ENCODE peak calls at places on chromosomes 13 and 19, in seven cellular contexts. H is AG04450; T is kidney tubule cell; V is renal cortical epithelial cell; W is heart right ventricle; X is CD4-positive, alpha-beta T cell; P is activated naive CD4-positive, alpha-beta T cell treated with anti-CD3 and anti-CD28 coated beads for 36 hours. F is an unnamed sample.

GRCh38 chr19:46515879-46516350 is 20.2 kb upstream of the PNMA8B start:
- DNase-seq in W (no peak), T (peak), H (no peak), V (peak), X (peak), P (peak), F (no peak)

GRCh38 chr13:112905990-112906641 is 62.9 kb upstream of the MCF2L start:
- DNase-seq in P (no peak), W (no peak), X (no peak), H (no peak), V (peak), T (peak), F (no peak)

GRCh38 chr13:52846567-52847321 is 1.7 kb downstream of the PCDH8 start:
- DNase-seq in P (peak), W (peak), T (peak), X (no peak), V (no peak), H (no peak), F (no peak)

GRCh38 chr13:40145139-40145538 is 489.7 kb downstream of the COG6 start:
- DNase-seq in T (no peak), X (no peak), V (no peak), P (peak), W (no peak), H (no peak), F (no peak)

GRCh38 chr19:45878043-45878794 is 7.7 kb downstream of the IRF2BP1 start:
- DNase-seq in T (peak), H (no peak), V (no peak), X (no peak), P (peak), W (no peak), F (no peak)

GRCh38 chr19:6239401-6239844 is 40.4 kb downstream of the MLLT1 start:
- DNase-seq in X (no peak), T (peak), W (peak), V (no peak), P (no peak), H (no peak), F (no peak)

GRCh38 chr19:18059297-18059696 is 27.4 kb downstream of the IL12RB1 start:
- DNase-seq in V (no peak), T (no peak), P (no peak), W (no peak), X (no peak), H (no peak), F (no peak)

GRCh38 chr13:98576963-98577822 is at the start of gene STK24:
- DNase-seq in H (peak), T (peak), W (peak), X (peak), V (peak), P (peak), F (peak)

GRCh38 chr13:45817833-45818232 is 33.7 kb downstream of the SIAH3 start:
- DNase-seq in P (no peak), W (no peak), H (no peak), T (no peak), V (no peak), X (no peak), F (no peak)

GRCh38 chr19:277581-278165 is 13.5 kb downstream of the PLPP2 start:
- DNase-seq in W (no peak), H (no peak), T (no peak), P (peak), X (no peak), V (peak), F (no peak)

GRCh38 chr13:66154981-66155380 is 1075.2 kb downstream of the PCDH9 start:
- DNase-seq in V (no peak), X (no peak), P (no peak), T (no peak), H (no peak), W (no peak), F (no peak)

GRCh38 chr13:113013303-113013702 is 44.3 kb downstream of the MCF2L start:
- DNase-seq in X (no peak), T (no peak), V (no peak), H (no peak), P (no peak), W (no peak), F (no peak)

GRCh38 chr19:17873661-17874422 is 2.1 kb downstream of the SLC5A5 start:
- DNase-seq in P (peak), V (no peak), W (no peak), H (no peak), T (peak), X (peak), F (peak)

GRCh38 chr19:43624933-43625332 is 5.5 kb upstream of the ZNF428 start:
- DNase-seq in W (peak), V (no peak), H (no peak), P (peak), T (no peak), X (peak), F (peak)

GRCh38 chr13:109778102-109778542 is 8.3 kb downstream of the IRS2 start:
- DNase-seq in H (no peak), X (no peak), V (peak), T (peak), P (peak), W (no peak), F (no peak)

GRCh38 chr13:22111961-22112360 is 441.1 kb downstream of the FGF9 start:
- DNase-seq in H (no peak), P (no peak), T (no peak), X (no peak), V (no peak), W (no peak), F (no peak)

GRCh38 chr13:80957019-80957650 is 616.2 kb upstream of the SPRY2 start:
- DNase-seq in X (no peak), W (no peak), P (no peak), V (no peak), T (no peak), H (no peak), F (no peak)

GRCh38 chr13:66700336-66700735 is 529.8 kb downstream of the PCDH9 start:
- DNase-seq in W (no peak), V (peak), P (no peak), T (no peak), X (no peak), H (no peak), F (no peak)

GRCh38 chr19:33282036-33282686 is 20.2 kb downstream of the CEBPA start:
- DNase-seq in W (no peak), X (no peak), V (no peak), P (no peak), T (no peak), H (no peak), F (no peak)

F was measured in naive B cell.